ENCODE peak calls at places on chromosomes 6 and 20, in six cellular contexts. One of them, this sample, is unnamed.

GRCh38 chr20:58017970-58018530 is 210.4 kb downstream of the ANKRD60 start:
- DNase-seq in activated T-cell treated with anti-CD3 and anti-CD28 coated beads, Interleukin-2, amount 50 U/mL, for 4 hours: no peak
- DNase-seq in mucosa of gallbladder: no peak
- DNase-seq in EH: no peak
- DNase-seq in HT1080: no peak
- DNase-seq in NCI-H1436: no peak
- DNase-seq in this sample: no peak

GRCh38 chr6:160795716-160796115 is 93.7 kb downstream of the PLG start:
- DNase-seq in HT1080: no peak
- DNase-seq in mucosa of gallbladder: no peak
- DNase-seq in activated T-cell treated with anti-CD3 and anti-CD28 coated beads, Interleukin-2, amount 50 U/mL, for 4 hours: no peak
- DNase-seq in EH: no peak
- DNase-seq in NCI-H1436: no peak
- DNase-seq in this sample: no peak

GRCh38 chr6:16243055-16243454 is 4.7 kb downstream of the GMPR start:
- DNase-seq in EH: peak
- DNase-seq in NCI-H1436: no peak
- DNase-seq in activated T-cell treated with anti-CD3 and anti-CD28 coated beads, Interleukin-2, amount 50 U/mL, for 4 hours: no peak
- DNase-seq in mucosa of gallbladder: no peak
- DNase-seq in HT1080: peak
- DNase-seq in this sample: no peak

GRCh38 chr6:5968817-5969726 is 37.7 kb downstream of the NRN1 start:
- DNase-seq in activated T-cell treated with anti-CD3 and anti-CD28 coated beads, Interleukin-2, amount 50 U/mL, for 4 hours: no peak
- DNase-seq in NCI-H1436: no peak
- DNase-seq in EH: peak
- DNase-seq in HT1080: peak
- DNase-seq in mucosa of gallbladder: peak
- DNase-seq in this sample: no peak

GRCh38 chr20:2244993-2245392 is 50.8 kb upstream of the TGM3 start:
- DNase-seq in EH: peak
- DNase-seq in HT1080: no peak
- DNase-seq in activated T-cell treated with anti-CD3 and anti-CD28 coated beads, Interleukin-2, amount 50 U/mL, for 4 hours: no peak
- DNase-seq in NCI-H1436: no peak
- DNase-seq in mucosa of gallbladder: no peak
- DNase-seq in this sample: no peak

GRCh38 chr6:157273756-157274088 is 49.6 kb downstream of the TMEM242 start:
- DNase-seq in activated T-cell treated with anti-CD3 and anti-CD28 coated beads, Interleukin-2, amount 50 U/mL, for 4 hours: peak
- DNase-seq in HT1080: peak
- DNase-seq in NCI-H1436: peak
- DNase-seq in EH: no peak
- DNase-seq in mucosa of gallbladder: no peak
- DNase-seq in this sample: peak

GRCh38 chr6:107132330-107132954 is 17.1 kb upstream of the BEND3 start:
- DNase-seq in activated T-cell treated with anti-CD3 and anti-CD28 coated beads, Interleukin-2, amount 50 U/mL, for 4 hours: peak
- DNase-seq in mucosa of gallbladder: no peak
- DNase-seq in HT1080: peak
- DNase-seq in EH: peak
- DNase-seq in NCI-H1436: peak
- DNase-seq in this sample: no peak

GRCh38 chr6:132147530-132148011 is 196.4 kb upstream of the CCN2 start:
- DNase-seq in EH: peak
- DNase-seq in activated T-cell treated with anti-CD3 and anti-CD28 coated beads, Interleukin-2, amount 50 U/mL, for 4 hours: no peak
- DNase-seq in mucosa of gallbladder: no peak
- DNase-seq in HT1080: peak
- DNase-seq in NCI-H1436: no peak
- DNase-seq in this sample: no peak

GRCh38 chr6:114081730-114082129 is 110.8 kb upstream of the HDAC2 start:
- DNase-seq in HT1080: no peak
- DNase-seq in NCI-H1436: no peak
- DNase-seq in activated T-cell treated with anti-CD3 and anti-CD28 coated beads, Interleukin-2, amount 50 U/mL, for 4 hours: no peak
- DNase-seq in EH: no peak
- DNase-seq in mucosa of gallbladder: no peak
- DNase-seq in this sample: no peak

GRCh38 chr6:132388291-132388690 is 13.0 kb downstream of the MOXD1 start:
- DNase-seq in activated T-cell treated with anti-CD3 and anti-CD28 coated beads, Interleukin-2, amount 50 U/mL, for 4 hours: no peak
- DNase-seq in NCI-H1436: no peak
- DNase-seq in mucosa of gallbladder: no peak
- DNase-seq in HT1080: no peak
- DNase-seq in EH: peak
- DNase-seq in this sample: no peak

GRCh38 chr6:137883400-137883888 is 16.4 kb downstream of the TNFAIP3 start:
- DNase-seq in NCI-H1436: no peak
- DNase-seq in mucosa of gallbladder: no peak
- DNase-seq in activated T-cell treated with anti-CD3 and anti-CD28 coated beads, Interleukin-2, amount 50 U/mL, for 4 hours: no peak
- DNase-seq in EH: peak
- DNase-seq in HT1080: no peak
- DNase-seq in this sample: no peak

GRCh38 chr6:22025468-22026159 is 271.2 kb downstream of the PRL start:
- DNase-seq in mucosa of gallbladder: peak
- DNase-seq in HT1080: peak
- DNase-seq in NCI-H1436: no peak
- DNase-seq in EH: peak
- DNase-seq in activated T-cell treated with anti-CD3 and anti-CD28 coated beads, Interleukin-2, amount 50 U/mL, for 4 hours: no peak
- DNase-seq in this sample: no peak

GRCh38 chr6:111549744-111550143 is 55.9 kb downstream of the TRAF3IP2 start:
- DNase-seq in NCI-H1436: no peak
- DNase-seq in activated T-cell treated with anti-CD3 and anti-CD28 coated beads, Interleukin-2, amount 50 U/mL, for 4 hours: no peak
- DNase-seq in HT1080: no peak
- DNase-seq in mucosa of gallbladder: no peak
- DNase-seq in EH: no peak
- DNase-seq in this sample: no peak

GRCh38 chr20:23021541-23021940 is 13.6 kb upstream of the SSTR4 start:
- DNase-seq in EH: no peak
- DNase-seq in mucosa of gallbladder: no peak
- DNase-seq in NCI-H1436: no peak
- DNase-seq in HT1080: no peak
- DNase-seq in activated T-cell treated with anti-CD3 and anti-CD28 coated beads, Interleukin-2, amount 50 U/mL, for 4 hours: no peak
- DNase-seq in this sample: no peak

GRCh38 chr6:2141644-2142290 is 103.6 kb downstream of the GMDS start:
- DNase-seq in NCI-H1436: no peak
- DNase-seq in EH: no peak
- DNase-seq in mucosa of gallbladder: no peak
- DNase-seq in HT1080: no peak
- DNase-seq in activated T-cell treated with anti-CD3 and anti-CD28 coated beads, Interleukin-2, amount 50 U/mL, for 4 hours: no peak
- DNase-seq in this sample: no peak

This sample was measured in activated effector memory CD4-positive, alpha-beta T cell treated with Interleukin-2 at 50 U/mL for 16 hours.